ENCODE peak calls at places on chromosomes 12 and 14, in eight cellular contexts. E is cardiac muscle cell, L is Panc1, Q is AG09309, C is cardiac fibroblast, R is K562, V is left ventricle myocardium inferior, G is choroid plexus epithelial cell. Y is an unnamed sample.

GRCh38 chr12:72872488-72872887 is 600.3 kb downstream of the TRHDE start:
- DNase-seq in C (no peak), E (no peak), V (no peak), R (no peak), G (no peak), L (no peak), Q (no peak), Y (no peak)

GRCh38 chr14:55807536-55807935 is 227.5 kb downstream of the KTN1 start:
- DNase-seq in G (no peak), V (no peak), C (no peak), R (no peak), Q (no peak), L (no peak), E (peak), Y (no peak)

GRCh38 chr12:530308-530707 is 70.6 kb downstream of the B4GALNT3 start:
- DNase-seq in R (no peak), C (no peak), G (no peak), L (no peak), V (no peak), E (no peak), Q (peak), Y (no peak)

GRCh38 chr12:103401421-103401820 is 94.3 kb downstream of the C12orf42 start:
- DNase-seq in C (no peak), E (peak), R (no peak), V (no peak), Q (no peak), G (no peak), L (no peak), Y (no peak)

GRCh38 chr12:51814311-51815088 is 34.0 kb downstream of the FIGNL2 start:
- DNase-seq in Q (peak), G (peak), E (peak), C (peak), V (peak), R (peak), L (no peak), Y (no peak)

GRCh38 chr14:78933948-78934524 is 763.9 kb downstream of the NRXN3 start:
- DNase-seq in L (no peak), R (peak), V (no peak), Q (no peak), G (peak), C (peak), E (peak), Y (no peak)

GRCh38 chr12:65958456-65958855 is 134.2 kb downstream of the HMGA2 start:
- DNase-seq in L (no peak), V (no peak), E (no peak), Q (no peak), R (no peak), G (no peak), C (no peak), Y (no peak)

GRCh38 chr12:127165567-127166392 is 1101.2 kb upstream of the TMEM132C start:
- DNase-seq in C (peak), V (peak), E (peak), Q (peak), R (peak), L (no peak), G (peak), Y (no peak)

GRCh38 chr12:120787889-120788288 is 62.3 kb downstream of the ACADS start:
- DNase-seq in C (no peak), V (no peak), E (no peak), Q (no peak), R (no peak), G (no peak), L (no peak), Y (no peak)

GRCh38 chr12:131688131-131688844 is 22.6 kb upstream of the SFSWAP start:
- DNase-seq in E (no peak), L (no peak), R (no peak), C (no peak), G (no peak), V (no peak), Q (no peak), Y (no peak)

DNA sequence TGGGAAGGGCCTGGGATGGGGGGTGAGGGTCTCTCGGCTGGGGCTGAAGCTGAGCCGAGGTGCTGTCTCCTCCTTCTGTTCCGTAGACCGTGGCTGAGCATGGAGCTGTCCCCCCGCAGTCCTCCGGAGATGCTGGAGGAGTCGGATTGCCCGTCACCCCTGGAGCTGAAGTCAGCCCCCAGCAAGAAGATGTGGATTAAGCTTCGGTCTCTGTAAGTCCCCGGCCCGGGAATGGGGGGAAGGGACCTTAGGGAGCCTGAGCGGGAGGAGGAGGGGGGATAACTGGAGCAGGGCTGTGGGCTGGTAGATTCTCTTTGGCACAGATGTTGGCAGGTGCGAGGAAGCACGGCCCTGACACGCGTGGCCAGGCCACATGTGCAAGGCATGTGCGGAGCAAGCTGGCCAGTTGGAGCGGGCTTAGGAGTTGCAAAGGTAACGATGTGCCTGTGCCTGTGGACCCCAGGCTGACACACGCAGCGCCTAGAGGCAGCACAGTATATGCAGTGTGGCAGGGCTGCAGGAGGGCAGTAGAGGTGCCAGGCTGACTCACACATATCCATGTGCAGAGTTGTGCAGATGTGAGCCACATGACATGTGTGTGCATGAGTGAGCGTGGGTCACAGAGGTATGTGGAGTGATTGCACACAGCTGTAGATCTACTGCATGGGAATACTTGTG is 512 bp downstream of the PDE1B start:
- DNase-seq in C (no peak), Q (no peak), E (no peak), G (no peak), R (no peak), L (no peak), V (no peak), Y (no peak)
- H3K4me3 ChIP-seq in C (peak), Q (peak), E (peak), G (peak), R (peak), L (peak), V (peak), Y (peak)

GRCh38 chr12:70660620-70661219 is 23.5 kb upstream of the PTPRB start:
- DNase-seq in G (peak), R (peak), E (no peak), C (peak), V (peak), Q (peak), L (peak), Y (no peak)

GRCh38 chr12:70661762-70662161 is 24.5 kb upstream of the PTPRB start:
- DNase-seq in Q (peak), R (no peak), C (peak), L (no peak), V (no peak), E (no peak), G (peak), Y (peak)

GRCh38 chr12:70659077-70659606 is 21.9 kb upstream of the PTPRB start:
- DNase-seq in V (no peak), Q (no peak), C (no peak), E (no peak), L (no peak), R (no peak), G (no peak), Y (no peak)

GRCh38 chr12:70657621-70658286 is 20.5 kb upstream of the PTPRB start:
- DNase-seq in E (no peak), Q (no peak), G (no peak), L (no peak), V (no peak), R (no peak), C (no peak), Y (no peak)

GRCh38 chr12:70660002-70660604 is 22.9 kb upstream of the PTPRB start:
- DNase-seq in G (no peak), R (no peak), E (no peak), C (no peak), L (no peak), V (no peak), Q (no peak), Y (no peak)
- H3K4me3 ChIP-seq in G (no peak), R (peak), E (no peak), C (no peak), L (no peak), V (no peak), Q (no peak), Y (no peak)

DNA sequence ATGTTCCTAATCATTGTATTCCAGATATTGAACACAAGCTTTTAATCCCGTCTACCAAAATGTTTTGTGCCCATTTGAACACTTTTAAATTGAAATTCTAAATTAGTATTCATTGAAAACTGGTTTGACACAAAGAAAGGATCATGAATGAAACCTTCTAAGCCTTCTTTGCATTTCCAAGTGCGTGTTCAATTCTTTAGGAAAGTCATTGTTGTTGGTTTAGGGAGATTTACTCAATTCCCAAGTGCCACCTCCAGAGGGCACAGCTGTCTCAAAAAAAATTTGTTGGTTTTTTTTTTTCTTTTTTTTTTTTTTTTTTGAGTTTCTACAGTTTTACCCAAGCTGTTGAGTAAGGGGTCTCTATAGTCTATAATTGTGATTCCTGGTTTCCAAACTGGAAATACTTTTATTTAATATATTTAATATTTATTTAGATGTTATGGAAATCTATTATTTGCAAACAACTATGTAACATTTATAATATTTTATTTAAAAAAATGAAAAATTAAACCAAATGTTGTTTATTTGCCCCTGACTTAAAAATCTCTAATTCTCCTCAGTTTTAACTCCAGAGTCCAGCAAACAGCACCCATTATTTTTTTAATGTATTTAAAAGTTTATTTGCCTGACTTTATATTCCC is 79.9 kb downstream of the NEDD1 start:
- DNase-seq in R (peak), C (peak), L (no peak), E (peak), G (peak), V (no peak), Q (no peak), Y (no peak)
- H3K4me3 ChIP-seq in R (no peak), C (no peak), L (no peak), E (no peak), G (no peak), V (no peak), Q (no peak), Y (no peak)

GRCh38 chr14:77313374-77313773 is 7.3 kb downstream of the POMT2 start:
- DNase-seq in E (no peak), V (no peak), L (no peak), G (no peak), R (no peak), C (no peak), Q (no peak), Y (no peak)

GRCh38 chr14:77309122-77309521 is 11.6 kb downstream of the POMT2 start:
- DNase-seq in R (no peak), E (no peak), G (no peak), V (no peak), Q (no peak), C (no peak), L (no peak), Y (no peak)

GRCh38 chr14:77310041-77310440 is 10.6 kb downstream of the POMT2 start:
- DNase-seq in G (no peak), C (peak), R (no peak), E (no peak), Q (no peak), L (no peak), V (no peak), Y (no peak)

GRCh38 chr14:77314043-77314442 is 6.6 kb downstream of the POMT2 start:
- DNase-seq in L (peak), Q (peak), R (no peak), V (no peak), C (peak), E (no peak), G (peak), Y (peak)

GRCh38 chr14:77311217-77311616 is 9.5 kb downstream of the POMT2 start:
- DNase-seq in G (no peak), E (no peak), L (no peak), V (no peak), Q (no peak), C (peak), R (no peak), Y (peak)
- H3K4me3 ChIP-seq in G (no peak), E (no peak), L (no peak), V (no peak), Q (no peak), C (no peak), R (no peak), Y (no peak)

GRCh38 chr12:124713041-124713435 is 145.6 kb upstream of the NCOR2 start:
- DNase-seq in G (no peak), Q (no peak), R (no peak), V (peak), L (no peak), C (peak), E (no peak), Y (no peak)
- H3K4me3 ChIP-seq in G (no peak), Q (no peak), R (no peak), V (peak), L (no peak), C (no peak), E (no peak), Y (no peak)

DNA sequence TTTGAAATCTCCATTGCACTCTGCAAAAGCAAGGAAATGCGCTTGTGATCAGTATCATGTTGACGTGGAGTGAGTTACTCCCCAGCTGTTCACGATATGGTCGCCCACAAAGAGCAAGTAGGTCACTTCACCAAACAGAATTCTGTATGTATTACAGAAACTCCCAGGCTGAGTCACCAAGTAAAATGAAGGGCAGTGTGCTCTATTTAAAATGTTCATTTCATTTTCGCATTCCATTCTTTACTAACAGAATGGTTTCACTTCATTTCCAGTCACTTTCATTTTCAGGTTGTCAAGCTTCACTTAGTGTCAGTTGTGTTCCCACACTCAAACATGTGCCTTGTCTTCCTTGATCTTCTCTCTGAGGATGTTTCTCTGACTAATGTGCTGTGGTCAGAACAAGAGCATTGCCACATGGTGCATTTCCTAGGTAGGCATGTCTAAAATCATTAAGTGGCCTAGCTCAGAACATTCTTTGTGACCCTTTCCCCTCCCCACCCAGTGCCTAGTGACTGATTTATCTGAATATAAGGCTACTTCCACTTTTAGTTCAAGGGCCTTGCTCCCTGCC is 391.2 kb downstream of the RAD51B start:
- DNase-seq in R (peak), L (no peak), E (peak), C (peak), Q (peak), V (no peak), G (peak), Y (peak)
- H3K4me3 ChIP-seq in R (no peak), L (no peak), E (no peak), C (peak), Q (no peak), V (peak), G (no peak), Y (peak)

DNA sequence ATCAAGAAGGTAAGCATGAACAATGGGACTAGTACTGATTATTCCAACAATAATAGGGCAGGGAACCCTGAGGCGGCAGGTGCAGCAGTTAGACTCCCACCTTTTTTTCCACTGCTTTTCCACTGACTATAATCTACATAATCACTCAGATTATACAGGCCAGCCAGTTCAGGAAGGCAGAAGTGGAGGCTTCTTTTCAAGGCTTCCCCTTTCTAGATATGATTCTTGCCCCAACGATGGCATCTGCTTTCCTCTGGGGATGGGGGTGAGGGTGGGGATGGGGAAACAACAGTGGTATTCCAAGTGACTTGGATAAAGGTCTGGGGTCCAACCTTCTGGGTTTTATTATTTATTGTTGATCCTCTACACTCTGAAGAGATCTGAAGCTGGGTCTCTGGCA is 331 bp downstream of the NCKAP1L start:
- DNase-seq in L (no peak), R (no peak), V (no peak), C (no peak), Q (no peak), E (no peak), G (no peak), Y (no peak)
- H3K4me3 ChIP-seq in L (no peak), R (peak), V (peak), C (no peak), Q (no peak), E (no peak), G (no peak), Y (no peak)

GRCh38 chr14:73238262-73238852 is 1.1 kb downstream of the PAPLN start:
- DNase-seq in Q (no peak), E (no peak), L (no peak), R (no peak), C (peak), V (no peak), G (peak), Y (peak)
- H3K4me3 ChIP-seq in Q (peak), E (peak), L (peak), R (no peak), C (peak), V (peak), G (peak), Y (peak)

GRCh38 chr12:93221841-93222240 is 155.9 kb upstream of the NUDT4 start:
- DNase-seq in R (no peak), G (no peak), C (no peak), E (no peak), V (no peak), L (no peak), Q (no peak), Y (no peak)
- H3K4me3 ChIP-seq in R (no peak), G (no peak), C (no peak), E (no peak), V (no peak), L (no peak), Q (no peak), Y (no peak)

DNA sequence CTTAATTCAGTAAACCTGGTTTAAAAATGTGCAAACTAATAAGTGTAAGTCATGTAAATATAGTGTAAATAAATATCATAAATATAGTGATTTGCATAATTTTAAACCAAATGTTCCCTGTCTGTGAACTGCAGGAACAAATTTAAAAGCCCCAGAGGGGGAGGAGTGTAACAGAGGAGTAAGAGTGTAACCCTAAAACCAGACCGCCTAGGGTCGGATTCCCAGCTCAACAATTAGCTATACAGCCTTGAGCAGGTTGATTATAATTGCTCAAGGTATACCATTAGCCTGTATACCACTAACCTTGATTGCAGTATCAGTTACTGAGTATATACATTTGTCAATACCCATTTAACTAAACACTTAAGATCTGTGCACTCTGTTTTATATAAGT is 218.4 kb downstream of the ADAMTS20 start:
- DNase-seq in G (no peak), E (no peak), V (no peak), C (no peak), L (no peak), Q (no peak), R (no peak), Y (no peak)
- H3K4me3 ChIP-seq in G (no peak), E (no peak), V (no peak), C (no peak), L (no peak), Q (no peak), R (no peak), Y (no peak)